ENCODE peak calls at places on chromosome 7, in five cellular contexts. V is lower lobe of right lung, T is A549, D is transverse colon, U is Panc1. P is an unnamed sample.

GRCh38 chr7:155931386-155932085 is 119.3 kb upstream of the SHH start:
- DNase-seq in V (no peak), D (no peak), U (no peak), T (no peak), P (no peak)

GRCh38 chr7:48428091-48428710 is 256.9 kb downstream of the ABCA13 start:
- DNase-seq in U (no peak), V (no peak), T (no peak), D (no peak), P (no peak)

GRCh38 chr7:156177396-156178055 is 365.3 kb upstream of the SHH start:
- DNase-seq in V (no peak), U (no peak), T (no peak), D (no peak), P (no peak)

GRCh38 chr7:36794689-36795088 is 70.4 kb upstream of the AOAH start:
- DNase-seq in U (no peak), T (no peak), V (no peak), D (no peak), P (no peak)

GRCh38 chr7:74412061-74412460 is 41.6 kb upstream of the GTF2IRD1 start:
- DNase-seq in V (no peak), T (no peak), U (no peak), D (no peak), P (no peak)

GRCh38 chr7:155884225-155885161 is 72.2 kb upstream of the SHH start:
- DNase-seq in T (no peak), U (no peak), V (no peak), D (no peak), P (no peak)

GRCh38 chr7:92528958-92529264 is 316 bp downstream of the RBM48 start:
- DNase-seq in V (no peak), D (no peak), U (no peak), T (no peak), P (no peak)

GRCh38 chr7:139453673-139454321 is 29.7 kb downstream of the KLRG2 start:
- DNase-seq in V (no peak), U (no peak), D (no peak), T (no peak), P (no peak)

GRCh38 chr7:38276096-38276857 is 2.8 kb upstream of the TARP start:
- DNase-seq in V (no peak), U (no peak), D (no peak), T (no peak), P (no peak)

GRCh38 chr7:38274493-38274892 is 1.1 kb upstream of the TARP start:
- DNase-seq in V (no peak), U (no peak), T (no peak), D (no peak), P (no peak)

GRCh38 chr7:38274927-38275326 is 1.5 kb upstream of the TARP start:
- DNase-seq in D (no peak), U (no peak), V (no peak), T (no peak), P (no peak)

GRCh38 chr7:38273286-38273995 is at the start of gene TARP:
- DNase-seq in T (no peak), U (no peak), V (no peak), D (no peak), P (no peak)
- TF ChIP-seq CTCF in T (no peak), U (no peak), V (no peak), D (no peak), P (no peak)

GRCh38 chr7:142612264-142612881 is 136.9 kb upstream of the PRSS1 start:
- DNase-seq in T (no peak), D (no peak), V (no peak), U (no peak), P (no peak)
- H3K27ac ChIP-seq in T (no peak), D (no peak), V (no peak), U (no peak), P (no peak)

GRCh38 chr7:17846935-17847334 is 93.4 kb downstream of the SNX13 start:
- DNase-seq in U (no peak), T (no peak), D (no peak), V (no peak), P (no peak)
- H3K4me3 ChIP-seq in U (no peak), T (no peak), D (no peak), V (no peak), P (no peak)

GRCh38 chr7:1779445-1779844 is 109.4 kb downstream of the ELFN1 start:
- DNase-seq in U (no peak), V (no peak), T (no peak), D (no peak), P (no peak)
- TF ChIP-seq CTCF in U (no peak), V (no peak), T (no peak), D (no peak), P (no peak)

GRCh38 chr7:111873963-111874693 is 311.8 kb upstream of the IMMP2L start:
- DNase-seq in U (no peak), V (no peak), T (no peak), D (no peak), P (no peak)

GRCh38 chr7:111872411-111872810 is 310.1 kb upstream of the IMMP2L start:
- DNase-seq in U (no peak), V (no peak), D (no peak), T (no peak), P (no peak)

GRCh38 chr7:111869266-111869665 is 307.0 kb upstream of the IMMP2L start:
- DNase-seq in T (no peak), V (no peak), U (no peak), D (no peak), P (no peak)

GRCh38 chr7:111871283-111871682 is 309.0 kb upstream of the IMMP2L start:
- DNase-seq in T (no peak), U (no peak), V (no peak), D (no peak), P (no peak)

DNA sequence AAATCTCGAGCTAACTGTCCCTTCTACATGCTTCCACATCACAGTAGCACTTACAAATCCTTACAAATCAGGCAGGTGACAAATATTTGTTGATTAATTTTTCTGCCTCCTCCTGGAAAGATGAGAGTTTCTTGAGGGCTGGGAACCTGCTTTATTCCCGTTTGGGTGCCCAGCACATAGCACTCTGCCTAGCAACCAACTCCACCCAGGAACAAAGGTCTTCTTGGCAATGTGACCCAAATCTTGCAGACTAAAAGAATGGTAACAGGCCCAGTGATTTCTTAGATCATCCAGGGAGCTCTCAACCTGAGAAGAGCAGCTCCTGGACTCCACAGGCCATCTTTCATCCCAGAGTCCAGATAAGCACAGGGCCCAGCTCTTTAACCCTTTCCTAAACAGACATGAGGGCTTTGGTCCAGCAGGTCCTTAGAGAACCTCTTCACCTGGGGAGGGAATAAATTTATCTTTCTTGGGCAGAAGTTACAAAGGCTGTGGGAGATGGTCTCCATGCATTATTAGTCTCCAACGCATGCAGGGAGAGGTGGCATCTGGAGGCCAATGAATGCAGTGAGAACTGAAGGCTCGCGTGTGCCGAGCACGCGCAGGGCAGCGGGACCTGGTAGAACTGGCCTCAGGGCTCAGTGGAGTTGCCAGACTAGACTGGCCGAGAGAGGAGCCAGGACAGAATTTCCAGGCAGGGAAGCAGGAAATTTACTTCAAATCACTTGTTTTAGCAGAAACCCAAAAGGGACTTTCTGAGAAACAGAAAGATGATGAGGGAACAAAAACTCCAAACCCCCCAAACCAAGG is 310.8 kb upstream of the IMMP2L start:
- DNase-seq in T (no peak), V (no peak), U (no peak), D (no peak), P (no peak)
- H3K27ac ChIP-seq in T (no peak), V (peak), U (no peak), D (no peak), P (no peak)

DNA sequence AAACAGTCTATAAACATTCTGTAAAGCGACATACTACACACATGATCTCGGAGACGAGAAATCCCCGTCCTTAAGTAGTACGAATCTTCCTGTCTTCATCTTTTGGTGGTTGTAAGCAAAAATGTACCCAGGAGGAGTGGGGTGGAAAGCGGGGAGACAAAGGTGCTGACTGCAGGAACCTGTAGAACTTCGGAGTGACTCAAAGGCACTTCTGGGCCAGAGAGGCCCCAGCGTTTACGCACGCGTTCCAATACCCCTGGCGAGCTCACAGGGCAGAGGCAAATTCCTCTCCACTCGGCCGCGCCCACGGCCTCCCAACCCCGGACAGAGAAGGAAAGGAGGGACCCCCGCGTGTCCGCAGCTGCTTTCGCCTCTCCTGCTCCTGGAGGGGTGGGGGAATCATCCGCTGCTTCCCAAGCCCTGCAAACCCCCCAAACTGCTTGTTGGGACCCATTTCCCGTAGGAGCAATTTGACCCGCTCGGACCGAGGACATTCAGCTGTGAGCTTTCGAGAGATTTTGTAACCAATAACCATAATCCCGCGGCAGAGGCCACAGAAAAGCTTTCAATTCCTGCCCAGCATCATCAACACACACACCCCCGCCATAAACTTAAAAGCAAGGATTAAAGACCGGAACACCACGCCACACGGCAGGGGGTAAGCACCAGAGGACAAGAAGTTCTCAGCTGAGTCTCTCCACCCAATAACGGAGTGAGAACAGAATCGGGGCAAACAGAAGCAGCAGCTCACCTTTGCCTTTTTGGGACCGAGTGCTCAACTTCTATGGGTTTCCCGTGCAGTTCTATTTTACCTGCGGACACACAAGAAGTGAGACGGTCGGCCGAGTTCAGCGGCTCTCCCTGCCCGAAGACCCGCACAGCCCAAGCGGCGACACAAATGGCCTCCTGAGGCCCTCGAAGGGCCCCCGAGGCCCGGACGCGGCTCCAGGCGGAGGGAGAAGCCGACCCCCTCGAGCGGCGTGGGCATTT is 2.3 kb downstream of the IGF2BP3 start:
- DNase-seq in D (peak), T (peak), U (no peak), V (no peak), P (no peak)
- H3K4me3 ChIP-seq in D (peak), T (peak), U (peak), V (no peak), P (peak)

GRCh38 chr7:98177553-98177952 is 33.7 kb upstream of the BHLHA15 start:
- DNase-seq in T (no peak), V (no peak), D (no peak), U (no peak), P (no peak)

GRCh38 chr7:98171449-98171848 is 39.8 kb upstream of the BHLHA15 start:
- DNase-seq in D (no peak), U (no peak), V (no peak), T (no peak), P (no peak)

GRCh38 chr7:98175260-98175604 is 36.0 kb upstream of the BHLHA15 start:
- DNase-seq in D (no peak), U (no peak), T (no peak), V (no peak), P (no peak)

GRCh38 chr7:98170944-98171343 is 40.3 kb upstream of the BHLHA15 start:
- DNase-seq in T (no peak), D (no peak), U (no peak), V (no peak), P (no peak)

GRCh38 chr7:98174334-98175259 is 36.6 kb upstream of the BHLHA15 start:
- DNase-seq in T (no peak), D (no peak), V (peak), U (no peak), P (no peak)
- TF ChIP-seq CTCF in T (no peak), D (no peak), V (no peak), U (no peak), P (no peak)

GRCh38 chr7:117688126-117688525 is 185.1 kb downstream of the CTTNBP2 start:
- DNase-seq in T (no peak), D (no peak), V (no peak), U (no peak), P (no peak)
- H3K27ac ChIP-seq in T (no peak), D (no peak), V (no peak), U (no peak), P (no peak)

GRCh38 chr7:1610678-1611302 is 41.0 kb upstream of the PSMG3 start:
- DNase-seq in T (no peak), U (no peak), V (no peak), D (no peak), P (no peak)
- H3K4me3 ChIP-seq in T (no peak), U (no peak), V (no peak), D (no peak), P (no peak)

GRCh38 chr7:142534726-142535122 is 214.5 kb upstream of the PRSS1 start:
- DNase-seq in T (no peak), D (no peak), U (no peak), V (no peak), P (no peak)

GRCh38 chr7:142533920-142534319 is 215.4 kb upstream of the PRSS1 start:
- DNase-seq in T (no peak), D (no peak), V (no peak), U (no peak), P (no peak)

GRCh38 chr7:142523821-142524460 is 225.3 kb upstream of the PRSS1 start:
- DNase-seq in U (no peak), D (no peak), T (no peak), V (no peak), P (no peak)

DNA sequence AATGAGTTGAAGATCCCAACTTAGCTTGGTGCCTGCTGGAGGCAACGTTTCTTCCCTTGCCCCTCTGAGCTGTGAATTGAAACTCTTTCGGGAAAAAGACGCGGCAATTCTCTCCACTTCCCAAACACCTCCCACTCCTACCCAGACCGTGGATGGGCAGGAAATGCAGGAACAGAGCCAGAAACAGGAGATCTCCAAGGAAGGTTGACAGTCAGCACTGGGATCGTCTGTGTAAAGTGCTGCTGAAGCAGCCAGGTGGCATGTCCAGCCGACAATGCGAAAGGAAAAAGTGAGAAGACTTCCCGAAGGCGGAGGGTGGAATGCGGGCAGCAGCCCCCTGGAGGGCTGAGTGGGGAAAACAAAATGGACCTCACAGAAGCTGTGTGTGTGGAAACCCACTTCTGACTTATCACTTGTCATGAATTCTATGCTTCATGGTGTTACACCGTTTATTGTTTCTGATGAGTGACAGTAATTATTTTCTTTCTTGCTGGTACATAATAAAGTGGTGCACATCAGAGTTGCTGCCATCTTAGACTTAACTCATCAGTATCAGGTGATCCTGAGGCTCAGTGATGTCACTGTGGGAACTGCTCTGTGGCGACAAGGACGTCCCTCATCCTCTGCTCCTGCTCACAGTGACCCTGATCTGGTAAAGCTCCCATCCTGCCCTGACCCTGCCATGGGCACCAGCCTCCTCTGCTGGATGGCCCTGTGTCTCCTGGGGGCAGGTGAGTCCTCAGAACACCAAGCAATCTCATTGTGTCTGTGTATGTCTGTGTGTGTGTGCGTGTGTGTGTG is 220.5 kb upstream of the PRSS1 start:
- DNase-seq in T (no peak), D (no peak), U (no peak), V (no peak), P (no peak)
- TF ChIP-seq CTCF in T (no peak), D (no peak), U (no peak), V (no peak), P (no peak)